ENCODE peak calls at places on chromosomes 13 and 19, in nine cellular contexts. H, W, N, E, L, Q, J, P and S are unnamed samples.

GRCh38 chr19:44111910-44112463 is 1.2 kb upstream of the ZNF225 start:
- DNase-seq in J (peak), E (no peak), P (peak), L (no peak), W (peak), H (peak), Q (peak), N (no peak), S (no peak)

GRCh38 chr13:101490400-101491015 is 38.0 kb downstream of the ITGBL1 start:
- DNase-seq in H (no peak), E (no peak), W (no peak), J (no peak), Q (peak), N (no peak), P (no peak), L (no peak), S (no peak)

GRCh38 chr19:58374200-58374599 is 6.6 kb downstream of the ZNF837 start:
- DNase-seq in H (peak), P (no peak), Q (no peak), W (no peak), J (no peak), E (no peak), N (no peak), L (no peak), S (no peak)

GRCh38 chr13:50261502-50261901 is 246.3 kb downstream of the KCNRG start:
- DNase-seq in P (no peak), E (no peak), J (no peak), N (no peak), W (no peak), L (no peak), H (no peak), Q (no peak), S (no peak)

GRCh38 chr19:52991484-52991883 is 22.2 kb upstream of the ERVV-1 start:
- DNase-seq in L (no peak), Q (peak), P (peak), N (no peak), W (no peak), E (no peak), H (no peak), J (peak), S (no peak)

GRCh38 chr19:28855216-28855615 is 357.7 kb downstream of the UQCRFS1 start:
- DNase-seq in P (no peak), Q (no peak), E (no peak), H (no peak), L (no peak), N (no peak), W (no peak), J (no peak), S (no peak)

GRCh38 chr19:12872941-12873890 is 8.0 kb downstream of the DNASE2 start:
- DNase-seq in E (no peak), W (no peak), P (no peak), Q (peak), J (peak), H (peak), N (no peak), L (no peak), S (peak)

GRCh38 chr19:6736917-6737283 is 480 bp downstream of the GPR108 start:
- DNase-seq in E (no peak), L (no peak), N (no peak), J (no peak), Q (no peak), P (no peak), H (no peak), W (no peak), S (no peak)

GRCh38 chr19:55626350-55626749 is 2.0 kb upstream of the ZNF784 start:
- DNase-seq in L (no peak), N (no peak), H (no peak), Q (no peak), J (no peak), W (no peak), E (no peak), P (no peak), S (peak)

GRCh38 chr19:19261350-19262189 is 11.5 kb downstream of the TM6SF2 start:
- DNase-seq in H (peak), P (no peak), E (no peak), L (peak), N (no peak), W (no peak), Q (no peak), J (no peak), S (no peak)

GRCh38 chr19:46610851-46611770 is 10.0 kb downstream of the CALM3 start:
- DNase-seq in P (no peak), J (peak), Q (no peak), H (peak), L (no peak), W (no peak), E (no peak), N (no peak), S (peak)

GRCh38 chr19:45470147-45471081 is 2.6 kb downstream of the FOSB start:
- DNase-seq in P (no peak), E (no peak), J (peak), L (no peak), H (no peak), N (no peak), W (no peak), Q (peak), S (no peak)

GRCh38 chr19:32336259-32337111 is 8.9 kb upstream of the ZNF507 start:
- DNase-seq in H (peak), J (peak), N (no peak), Q (no peak), W (no peak), L (no peak), E (no peak), P (peak), S (no peak)

GRCh38 chr19:13774217-13775191 is at the start of gene C19orf53:
- DNase-seq in Q (peak), L (peak), N (peak), W (peak), P (peak), E (peak), H (peak), J (peak), S (peak)

GRCh38 chr19:10802479-10802878 is 33.5 kb downstream of the TMED1 start:
- DNase-seq in J (no peak), E (no peak), P (no peak), Q (no peak), W (no peak), L (no peak), N (no peak), H (no peak), S (no peak)

GRCh38 chr13:43787998-43788397 is 1.2 kb upstream of the ENOX1 start:
- DNase-seq in J (peak), H (no peak), N (no peak), E (no peak), L (no peak), P (no peak), W (peak), Q (peak), S (no peak)

GRCh38 chr13:27352698-27353097 is 71.7 kb upstream of the GTF3A start:
- DNase-seq in P (no peak), E (no peak), Q (no peak), H (no peak), J (no peak), N (no peak), L (no peak), W (no peak), S (no peak)

GRCh38 chr19:42325896-42326771 is 699 bp downstream of the MEGF8 start:
- DNase-seq in N (no peak), L (no peak), P (no peak), E (no peak), J (no peak), Q (no peak), H (peak), W (peak), S (no peak)

GRCh38 chr13:112132142-112132541 is 65.2 kb downstream of the SOX1 start:
- DNase-seq in P (no peak), H (no peak), Q (no peak), J (no peak), W (no peak), N (no peak), L (no peak), E (no peak), S (no peak)

GRCh38 chr19:7983286-7983950 is 22.0 kb downstream of the ELAVL1 start:
- DNase-seq in H (no peak), E (no peak), Q (no peak), P (no peak), N (no peak), L (no peak), W (no peak), J (no peak), S (no peak)

GRCh38 chr19:12913871-12914690 is 5.0 kb downstream of the SYCE2 start:
- DNase-seq in L (peak), Q (no peak), W (no peak), P (no peak), E (no peak), N (no peak), H (peak), J (peak), S (peak)

GRCh38 chr19:719636-720377 is 11.1 kb downstream of the PALM start:
- DNase-seq in N (no peak), W (no peak), J (no peak), H (no peak), Q (no peak), L (no peak), E (no peak), P (no peak), S (no peak)

GRCh38 chr19:31670931-31671330 is 321.7 kb upstream of the TSHZ3 start:
- DNase-seq in J (no peak), L (no peak), Q (no peak), N (no peak), P (no peak), W (no peak), H (no peak), E (no peak), S (no peak)

GRCh38 chr19:29622191-29623070 is 16.3 kb downstream of the POP4 start:
- DNase-seq in L (no peak), W (no peak), Q (no peak), E (no peak), J (no peak), P (no peak), N (no peak), H (no peak), S (no peak)

GRCh38 chr19:15161028-15161984 is 39.5 kb downstream of the NOTCH3 start:
- DNase-seq in J (no peak), W (no peak), E (no peak), L (no peak), Q (peak), P (no peak), N (no peak), H (peak), S (no peak)